ENCODE peak calls at places on chromosomes 6 and 20, in ten cellular contexts. Y is bronchial epithelial cell, K is nephron progenitor cell, V is IMR-90, A is right lobe of liver, B is heart right ventricle, I is left lung, T is GM20000, R is GM23338, Q is foreskin fibroblast. C is an unnamed sample.

GRCh38 chr6:159713984-159714383 is 13.3 kb upstream of the WTAP start:
- DNase-seq in Q (no peak), B (no peak), A (no peak), Y (no peak), R (no peak), V (no peak), K (no peak), T (no peak), I (no peak), C (no peak)

GRCh38 chr6:14721103-14721758 is 524.6 kb upstream of the JARID2 start:
- DNase-seq in Y (peak), Q (peak), V (peak), I (no peak), B (no peak), R (no peak), K (no peak), T (no peak), A (peak), C (no peak)

GRCh38 chr20:34364013-34364382 is 925 bp downstream of the ITCH start:
- DNase-seq in R (no peak), B (no peak), T (no peak), V (peak), I (no peak), A (no peak), K (no peak), Q (peak), Y (peak), C (no peak)

GRCh38 chr6:10531942-10532341 is 10.8 kb downstream of the GCNT2 start:
- DNase-seq in Y (no peak), A (no peak), T (no peak), V (no peak), Q (no peak), K (no peak), B (no peak), R (no peak), I (no peak), C (no peak)

GRCh38 chr6:148441454-148441911 is 98.8 kb downstream of the SASH1 start:
- DNase-seq in V (peak), B (no peak), Q (peak), R (no peak), Y (peak), K (no peak), T (no peak), I (no peak), A (no peak), C (no peak)

GRCh38 chr20:34100578-34100977 is 11.5 kb downstream of the EIF2S2 start:
- DNase-seq in V (no peak), K (no peak), B (no peak), T (no peak), Q (no peak), A (no peak), Y (no peak), R (no peak), I (no peak), C (no peak)

GRCh38 chr6:101663099-101663498 is 269.6 kb downstream of the GRIK2 start:
- DNase-seq in Y (no peak), K (no peak), Q (no peak), I (no peak), T (no peak), A (no peak), R (no peak), B (no peak), V (no peak), C (no peak)

GRCh38 chr6:9126845-9127560 is 691.7 kb upstream of the SLC35B3 start:
- DNase-seq in V (peak), I (no peak), B (no peak), R (no peak), A (no peak), T (no peak), Q (peak), K (no peak), Y (peak), C (no peak)

GRCh38 chr20:17835240-17835940 is 133.2 kb downstream of the SNX5 start:
- DNase-seq in K (no peak), I (no peak), T (no peak), B (peak), R (no peak), Q (peak), V (peak), A (no peak), Y (peak), C (no peak)

GRCh38 chr20:62065669-62066338 is at the start of gene TAF4:
- DNase-seq in K (peak), Q (peak), T (peak), Y (no peak), V (peak), I (peak), R (peak), A (peak), B (peak), C (peak)

GRCh38 chr6:33445020-33445676 is 9.2 kb upstream of the ZBTB9 start:
- DNase-seq in A (no peak), I (no peak), V (no peak), Y (no peak), T (no peak), R (no peak), B (no peak), Q (no peak), K (no peak), C (no peak)

GRCh38 chr6:155121699-155122098 is 126.6 kb downstream of the TIAM2 start:
- DNase-seq in I (no peak), K (peak), T (no peak), R (peak), V (no peak), B (no peak), A (no peak), Q (peak), Y (no peak), C (no peak)

GRCh38 chr6:127343753-127344659 is 597 bp upstream of the ECHDC1 start:
- DNase-seq in I (no peak), B (no peak), R (peak), V (peak), A (no peak), K (no peak), Q (peak), Y (peak), T (peak), C (no peak)

GRCh38 chr20:17716331-17716730 is 16.6 kb downstream of the BANF2 start:
- DNase-seq in B (no peak), Y (no peak), V (no peak), Q (no peak), A (no peak), I (no peak), R (no peak), T (no peak), K (no peak), C (no peak)

GRCh38 chr6:159838020-159838744 is 38.1 kb downstream of the PNLDC1 start:
- DNase-seq in V (no peak), B (no peak), A (no peak), Q (no peak), Y (no peak), T (no peak), K (no peak), R (peak), I (no peak), C (no peak)

GRCh38 chr6:139852484-139853140 is 478.2 kb upstream of the CITED2 start:
- DNase-seq in R (no peak), K (no peak), B (no peak), T (no peak), A (no peak), Q (peak), I (no peak), V (peak), Y (peak), C (no peak)

GRCh38 chr6:56890066-56890465 is 64.8 kb upstream of the BEND6 start:
- DNase-seq in Q (no peak), K (no peak), T (no peak), R (no peak), I (no peak), A (no peak), V (no peak), B (no peak), Y (no peak), C (no peak)

GRCh38 chr20:63096681-63097335 is 90.0 kb upstream of the BHLHE23 start:
- DNase-seq in T (no peak), B (peak), A (peak), K (peak), Q (no peak), Y (no peak), V (no peak), I (peak), R (no peak), C (peak)

GRCh38 chr6:139313784-139314545 is 22.2 kb upstream of the TXLNB start:
- DNase-seq in T (no peak), B (no peak), A (no peak), K (no peak), R (peak), Q (peak), I (no peak), V (peak), Y (no peak), C (no peak)

GRCh38 chr6:40845588-40845987 is 193.4 kb downstream of the UNC5CL start:
- DNase-seq in T (peak), Y (peak), R (peak), I (no peak), A (peak), K (peak), Q (peak), B (no peak), V (peak), C (no peak)

GRCh38 chr6:43219814-43220213 is 9.5 kb downstream of the DNPH1 start:
- DNase-seq in K (no peak), B (no peak), V (no peak), Y (no peak), T (no peak), A (no peak), Q (no peak), R (no peak), I (no peak), C (no peak)

GRCh38 chr6:33425668-33426577 is 6.1 kb downstream of the SYNGAP1 start:
- DNase-seq in R (peak), K (peak), A (peak), I (peak), Q (peak), T (peak), Y (peak), B (peak), V (peak), C (peak)

GRCh38 chr6:28807682-28808280 is 116.0 kb downstream of the TRIM27 start:
- DNase-seq in K (peak), A (no peak), R (peak), T (no peak), Y (peak), Q (peak), B (no peak), I (no peak), V (peak), C (no peak)

GRCh38 chr20:62892348-62893304 is 31.0 kb upstream of the TCFL5 start:
- DNase-seq in V (no peak), R (no peak), Y (no peak), A (no peak), I (no peak), Q (no peak), B (no peak), T (no peak), K (no peak), C (no peak)

GRCh38 chr6:31586013-31586412 is at the start of gene LST1:
- DNase-seq in I (no peak), V (no peak), B (no peak), A (no peak), K (no peak), R (no peak), T (no peak), Y (no peak), Q (no peak), C (no peak)
- TF ChIP-seq CTCF in I (peak), V (no peak), B (no peak), A (no peak), K (no peak), R (no peak), T (no peak), Y (no peak), Q (no peak), C (no peak)

DNA sequence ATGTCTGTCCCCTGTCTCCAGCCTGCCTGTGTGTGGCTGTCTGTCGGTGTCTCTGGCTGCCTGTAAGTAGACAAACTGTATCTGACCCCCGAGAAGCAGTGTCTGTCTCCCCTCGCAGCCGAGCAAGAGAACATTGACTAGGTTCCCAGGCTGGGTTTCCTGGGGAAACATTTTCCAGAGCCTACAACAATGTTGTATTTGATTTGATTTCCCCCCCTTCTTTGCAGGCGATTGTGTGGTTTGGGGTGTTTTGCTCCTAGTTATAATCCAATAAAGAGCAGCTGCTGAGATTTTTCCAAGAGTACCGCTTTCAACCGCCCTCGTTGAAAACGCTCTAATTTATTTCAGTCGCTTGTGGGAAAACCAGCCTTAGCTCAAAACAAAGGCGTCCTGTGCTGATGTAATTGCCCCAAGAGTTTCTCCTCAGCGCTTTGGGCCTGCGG is 92.6 kb downstream of the CDC5L start:
- DNase-seq in T (no peak), I (no peak), Q (no peak), K (no peak), R (no peak), V (no peak), Y (no peak), A (no peak), B (no peak), C (no peak)
- TF ChIP-seq CTCF in T (no peak), I (no peak), Q (no peak), K (no peak), R (no peak), V (no peak), Y (no peak), A (no peak), B (no peak), C (no peak)

GRCh38 chr20:32464401-32465091 is 106.4 kb downstream of the ASXL1 start:
- DNase-seq in Y (no peak), B (no peak), T (no peak), I (peak), A (no peak), Q (no peak), R (no peak), K (no peak), V (no peak), C (no peak)

GRCh38 chr20:32463642-32464400 is 105.7 kb downstream of the ASXL1 start:
- DNase-seq in B (no peak), Y (no peak), Q (no peak), T (no peak), R (peak), K (peak), A (peak), I (no peak), V (no peak), C (no peak)

GRCh38 chr20:32465092-32465900 is 107.2 kb downstream of the ASXL1 start:
- DNase-seq in K (peak), B (peak), R (no peak), T (no peak), V (peak), Q (peak), I (peak), Y (no peak), A (peak), C (no peak)

GRCh38 chr20:32461836-32462600 is 103.9 kb downstream of the ASXL1 start:
- DNase-seq in R (no peak), K (no peak), B (no peak), Y (no peak), A (no peak), T (no peak), I (no peak), V (no peak), Q (no peak), C (no peak)

GRCh38 chr20:32462900-32463641 is 104.9 kb downstream of the ASXL1 start:
- DNase-seq in R (no peak), B (no peak), Q (no peak), V (no peak), Y (no peak), A (no peak), I (peak), K (no peak), T (no peak), C (no peak)
- TF ChIP-seq CTCF in R (no peak), B (no peak), Q (no peak), V (no peak), Y (no peak), A (no peak), I (no peak), K (no peak), T (no peak), C (no peak)

DNA sequence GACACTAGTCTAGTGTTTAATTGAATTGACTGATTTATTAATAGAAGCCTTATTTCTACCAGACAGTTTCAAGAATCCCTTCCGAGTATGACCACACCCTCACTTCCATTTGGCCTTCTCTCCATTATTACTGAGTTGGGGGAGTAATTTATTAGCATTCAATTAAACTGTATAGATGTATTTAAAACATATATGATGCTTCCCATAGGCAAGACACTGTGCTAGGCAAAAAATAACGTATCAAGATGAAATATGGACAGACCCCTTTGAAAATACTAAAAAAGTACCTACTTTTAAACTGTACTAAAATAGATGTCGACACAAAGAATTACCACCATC is 112.9 kb upstream of the PHACTR1 start:
- DNase-seq in Y (no peak), V (no peak), Q (no peak), R (no peak), I (no peak), B (no peak), T (no peak), A (no peak), K (no peak), C (no peak)
- TF ChIP-seq CTCF in Y (no peak), V (no peak), Q (no peak), R (no peak), I (no peak), B (no peak), T (no peak), A (no peak), K (no peak), C (no peak)

C was measured in mesothelial cell of epicardium.